ENCODE peak calls at places on chromosomes 11 and 22, in five cellular contexts. One of them, this sample, is unnamed.

GRCh38 chr22:33891455-33891854 is 28.8 kb downstream of the LARGE1 start:
- DNase-seq in CD8-positive, alpha-beta memory T cell: no peak
- DNase-seq in foreskin keratinocyte: no peak
- DNase-seq in A549: no peak
- DNase-seq in pancreas: no peak
- DNase-seq in this sample: no peak

GRCh38 chr22:21701384-21701971 is 34.1 kb downstream of the YPEL1 start:
- DNase-seq in pancreas: no peak
- DNase-seq in CD8-positive, alpha-beta memory T cell: no peak
- DNase-seq in foreskin keratinocyte: no peak
- DNase-seq in A549: no peak
- DNase-seq in this sample: no peak

GRCh38 chr11:76270387-76270786 is 64.1 kb upstream of the WNT11 start:
- DNase-seq in CD8-positive, alpha-beta memory T cell: no peak
- DNase-seq in A549: no peak
- DNase-seq in foreskin keratinocyte: no peak
- DNase-seq in pancreas: no peak
- DNase-seq in this sample: no peak

GRCh38 chr22:47207846-47208554 is 445.6 kb downstream of the TBC1D22A start:
- DNase-seq in CD8-positive, alpha-beta memory T cell: no peak
- DNase-seq in pancreas: no peak
- DNase-seq in foreskin keratinocyte: no peak
- DNase-seq in A549: no peak
- DNase-seq in this sample: no peak

GRCh38 chr22:45302047-45302446 is 7.7 kb upstream of the FAM118A start:
- DNase-seq in A549: peak
- DNase-seq in pancreas: no peak
- DNase-seq in CD8-positive, alpha-beta memory T cell: no peak
- DNase-seq in foreskin keratinocyte: no peak
- DNase-seq in this sample: no peak

GRCh38 chr11:74845978-74846517 is 97.4 kb downstream of the RNF169 start:
- DNase-seq in foreskin keratinocyte: no peak
- DNase-seq in pancreas: no peak
- DNase-seq in CD8-positive, alpha-beta memory T cell: no peak
- DNase-seq in A549: no peak
- DNase-seq in this sample: no peak

GRCh38 chr11:64743591-64744543 is at the start of gene RASGRP2:
- DNase-seq in foreskin keratinocyte: no peak
- DNase-seq in A549: peak
- DNase-seq in pancreas: peak
- DNase-seq in CD8-positive, alpha-beta memory T cell: peak
- DNase-seq in this sample: no peak

GRCh38 chr11:87035976-87036583 is 1.7 kb upstream of the TMEM135 start:
- DNase-seq in foreskin keratinocyte: no peak
- DNase-seq in A549: no peak
- DNase-seq in CD8-positive, alpha-beta memory T cell: no peak
- DNase-seq in pancreas: no peak
- DNase-seq in this sample: no peak

GRCh38 chr11:10067629-10068300 is 226.3 kb downstream of the SBF2 start:
- DNase-seq in A549: no peak
- DNase-seq in CD8-positive, alpha-beta memory T cell: no peak
- DNase-seq in foreskin keratinocyte: no peak
- DNase-seq in pancreas: no peak
- DNase-seq in this sample: no peak

GRCh38 chr11:10075141-10075540 is 218.9 kb downstream of the SBF2 start:
- DNase-seq in A549: no peak
- DNase-seq in pancreas: no peak
- DNase-seq in foreskin keratinocyte: no peak
- DNase-seq in CD8-positive, alpha-beta memory T cell: no peak
- DNase-seq in this sample: no peak

GRCh38 chr11:10076458-10077141 is 217.4 kb downstream of the SBF2 start:
- DNase-seq in A549: peak
- DNase-seq in pancreas: peak
- DNase-seq in CD8-positive, alpha-beta memory T cell: no peak
- DNase-seq in foreskin keratinocyte: no peak
- DNase-seq in this sample: no peak

GRCh38 chr11:10072142-10072541 is 221.9 kb downstream of the SBF2 start:
- DNase-seq in CD8-positive, alpha-beta memory T cell: no peak
- DNase-seq in foreskin keratinocyte: no peak
- DNase-seq in A549: no peak
- DNase-seq in pancreas: no peak
- DNase-seq in this sample: no peak

DNA sequence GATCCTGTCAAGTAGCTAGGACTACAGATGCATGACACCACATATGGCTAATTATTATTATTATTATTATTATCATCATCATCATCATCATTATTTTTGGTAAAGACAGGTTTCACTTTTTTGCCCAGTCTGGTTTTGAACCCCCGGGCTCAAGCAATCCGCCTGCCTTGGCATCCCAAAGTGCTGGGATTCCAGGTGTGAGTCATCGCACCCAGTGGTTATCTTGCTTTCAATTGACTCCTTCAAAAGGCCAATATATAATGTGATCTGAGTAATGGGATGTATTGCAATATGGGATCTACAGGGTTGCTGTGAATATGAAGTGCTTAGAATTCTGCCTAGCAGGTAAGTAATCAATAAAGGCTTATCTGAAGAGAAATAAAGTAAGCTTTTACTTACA is 221.2 kb downstream of the SBF2 start:
- DNase-seq in CD8-positive, alpha-beta memory T cell: no peak
- DNase-seq in pancreas: no peak
- DNase-seq in A549: no peak
- DNase-seq in foreskin keratinocyte: no peak
- DNase-seq in this sample: no peak
- H3K27ac ChIP-seq in CD8-positive, alpha-beta memory T cell: no peak
- H3K27ac ChIP-seq in pancreas: no peak
- H3K27ac ChIP-seq in A549: no peak
- H3K27ac ChIP-seq in foreskin keratinocyte: no peak
- H3K27ac ChIP-seq in this sample: no peak

GRCh38 chr11:45932217-45932616 is 9.8 kb downstream of the LARGE2 start:
- DNase-seq in A549: no peak
- DNase-seq in CD8-positive, alpha-beta memory T cell: no peak
- DNase-seq in foreskin keratinocyte: no peak
- DNase-seq in pancreas: no peak
- DNase-seq in this sample: no peak

GRCh38 chr11:45929486-45930030 is 7.1 kb downstream of the LARGE2 start:
- DNase-seq in A549: no peak
- DNase-seq in foreskin keratinocyte: no peak
- DNase-seq in CD8-positive, alpha-beta memory T cell: no peak
- DNase-seq in pancreas: peak
- DNase-seq in this sample: no peak

GRCh38 chr11:45930031-45930794 is 7.8 kb downstream of the LARGE2 start:
- DNase-seq in pancreas: peak
- DNase-seq in foreskin keratinocyte: no peak
- DNase-seq in A549: no peak
- DNase-seq in CD8-positive, alpha-beta memory T cell: no peak
- DNase-seq in this sample: no peak

GRCh38 chr11:45931739-45932138 is 9.3 kb downstream of the LARGE2 start:
- DNase-seq in pancreas: no peak
- DNase-seq in CD8-positive, alpha-beta memory T cell: no peak
- DNase-seq in foreskin keratinocyte: no peak
- DNase-seq in A549: no peak
- DNase-seq in this sample: no peak

DNA sequence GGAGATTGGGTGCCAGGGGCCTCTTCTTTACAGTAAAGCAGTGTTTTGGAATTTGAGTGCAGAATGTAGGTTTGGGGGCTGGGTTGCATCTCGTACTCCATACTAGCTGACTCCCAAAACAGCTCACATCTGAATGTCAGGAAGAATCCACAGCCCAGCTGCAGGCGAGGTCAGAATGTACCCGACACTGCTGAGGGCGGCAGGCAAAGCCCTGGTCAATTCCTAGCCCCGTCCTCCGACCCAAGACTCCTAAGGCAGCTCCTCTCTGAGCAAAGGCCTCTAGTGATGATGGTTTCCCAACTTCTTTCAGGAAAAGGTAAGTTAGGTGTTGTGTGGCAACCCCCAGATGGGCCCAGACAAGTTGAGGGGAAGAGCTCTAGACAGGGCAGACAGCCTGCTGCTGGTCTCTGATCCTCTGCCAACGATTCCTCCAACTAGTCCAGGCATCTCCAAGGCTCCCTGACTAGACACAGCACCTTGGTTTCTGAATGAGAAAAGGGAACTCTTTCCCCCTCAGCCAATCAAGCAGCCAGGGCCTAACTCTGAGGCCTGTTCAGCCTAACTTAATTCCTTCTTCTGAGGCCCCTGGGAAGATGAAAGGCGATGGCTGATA is 8.6 kb downstream of the LARGE2 start:
- DNase-seq in pancreas: no peak
- DNase-seq in foreskin keratinocyte: peak
- DNase-seq in A549: no peak
- DNase-seq in CD8-positive, alpha-beta memory T cell: no peak
- DNase-seq in this sample: peak
- H3K27ac ChIP-seq in pancreas: no peak
- H3K27ac ChIP-seq in foreskin keratinocyte: peak
- H3K27ac ChIP-seq in A549: no peak
- H3K27ac ChIP-seq in CD8-positive, alpha-beta memory T cell: peak
- H3K27ac ChIP-seq in this sample: peak

DNA sequence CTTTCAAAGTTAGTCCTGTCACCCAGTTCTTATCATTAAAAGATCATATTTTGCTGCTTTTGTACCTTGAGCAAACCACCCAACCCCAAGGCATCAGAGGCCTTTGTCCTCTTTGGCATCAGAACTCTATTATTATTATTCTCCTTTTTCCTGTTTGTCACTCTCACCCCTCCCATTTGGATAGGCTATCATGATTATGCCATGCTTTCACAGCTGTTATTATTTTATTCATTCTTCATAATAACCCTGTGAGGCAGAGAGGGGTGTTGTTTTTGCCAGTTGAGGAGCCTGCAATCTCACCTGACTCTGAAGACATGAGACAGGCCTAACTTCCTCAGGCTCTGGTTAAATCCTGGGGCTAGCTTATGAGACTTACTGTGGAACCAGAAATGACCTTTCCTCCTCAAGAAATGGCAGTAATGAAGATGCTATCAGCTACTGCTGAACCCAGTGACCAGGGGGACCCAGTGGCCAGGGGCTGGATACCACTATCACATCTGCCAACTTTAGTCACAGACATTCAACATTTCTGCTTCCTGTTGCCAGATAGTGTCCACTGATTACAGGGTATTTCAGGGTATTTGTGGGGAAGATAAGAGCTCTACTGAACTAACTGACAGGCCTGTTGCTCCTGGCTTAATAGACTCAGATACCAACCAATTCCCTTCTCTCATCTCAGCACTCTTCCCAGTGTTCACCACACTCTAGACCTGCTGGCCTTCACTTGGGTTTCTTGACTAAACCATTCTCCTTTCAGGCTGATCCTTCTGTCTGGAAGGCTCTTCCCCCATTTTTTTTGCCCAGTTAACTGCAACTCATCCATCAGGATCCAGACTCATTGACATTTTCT is 11.8 kb upstream of the SWAP70 start:
- DNase-seq in foreskin keratinocyte: no peak
- DNase-seq in pancreas: no peak
- DNase-seq in A549: no peak
- DNase-seq in CD8-positive, alpha-beta memory T cell: no peak
- DNase-seq in this sample: no peak
- H3K27ac ChIP-seq in foreskin keratinocyte: no peak
- H3K27ac ChIP-seq in pancreas: no peak
- H3K27ac ChIP-seq in A549: no peak
- H3K27ac ChIP-seq in CD8-positive, alpha-beta memory T cell: no peak
- H3K27ac ChIP-seq in this sample: no peak

GRCh38 chr11:36456136-36456535 is 53.9 kb downstream of the TRAF6 start:
- DNase-seq in A549: no peak
- DNase-seq in foreskin keratinocyte: no peak
- DNase-seq in pancreas: no peak
- DNase-seq in CD8-positive, alpha-beta memory T cell: no peak
- DNase-seq in this sample: no peak
- H3K27ac ChIP-seq in A549: peak
- H3K27ac ChIP-seq in foreskin keratinocyte: no peak
- H3K27ac ChIP-seq in pancreas: no peak
- H3K27ac ChIP-seq in CD8-positive, alpha-beta memory T cell: no peak
- H3K27ac ChIP-seq in this sample: peak

GRCh38 chr11:66698491-66698890 is 20.8 kb upstream of the RBM4B start:
- DNase-seq in pancreas: peak
- DNase-seq in A549: no peak
- DNase-seq in foreskin keratinocyte: no peak
- DNase-seq in CD8-positive, alpha-beta memory T cell: no peak
- DNase-seq in this sample: no peak
- H3K27ac ChIP-seq in pancreas: no peak
- H3K27ac ChIP-seq in A549: no peak
- H3K27ac ChIP-seq in foreskin keratinocyte: no peak
- H3K27ac ChIP-seq in CD8-positive, alpha-beta memory T cell: no peak
- H3K27ac ChIP-seq in this sample: no peak

GRCh38 chr22:37519268-37520195 is at the start of gene CARD10:
- DNase-seq in pancreas: peak
- DNase-seq in foreskin keratinocyte: no peak
- DNase-seq in CD8-positive, alpha-beta memory T cell: no peak
- DNase-seq in A549: no peak
- DNase-seq in this sample: no peak
- H3K27ac ChIP-seq in pancreas: peak
- H3K27ac ChIP-seq in foreskin keratinocyte: peak
- H3K27ac ChIP-seq in CD8-positive, alpha-beta memory T cell: no peak
- H3K27ac ChIP-seq in A549: peak
- H3K27ac ChIP-seq in this sample: peak

GRCh38 chr22:19290400-19291217 is 910 bp downstream of the CLTCL1 start:
- DNase-seq in foreskin keratinocyte: no peak
- DNase-seq in A549: no peak
- DNase-seq in pancreas: peak
- DNase-seq in CD8-positive, alpha-beta memory T cell: no peak
- DNase-seq in this sample: no peak

GRCh38 chr22:19289475-19290161 is 1.9 kb downstream of the CLTCL1 start:
- DNase-seq in foreskin keratinocyte: no peak
- DNase-seq in A549: no peak
- DNase-seq in CD8-positive, alpha-beta memory T cell: no peak
- DNase-seq in pancreas: no peak
- DNase-seq in this sample: peak

GRCh38 chr22:19292262-19293230 is 1.0 kb upstream of the CLTCL1 start:
- DNase-seq in foreskin keratinocyte: peak
- DNase-seq in A549: no peak
- DNase-seq in CD8-positive, alpha-beta memory T cell: no peak
- DNase-seq in pancreas: peak
- DNase-seq in this sample: no peak

GRCh38 chr22:19291580-19292261 is at the start of gene CLTCL1:
- DNase-seq in pancreas: peak
- DNase-seq in foreskin keratinocyte: peak
- DNase-seq in A549: peak
- DNase-seq in CD8-positive, alpha-beta memory T cell: peak
- DNase-seq in this sample: no peak

GRCh38 chr22:19291218-19291579 is 320 bp downstream of the CLTCL1 start:
- DNase-seq in CD8-positive, alpha-beta memory T cell: peak
- DNase-seq in A549: no peak
- DNase-seq in pancreas: peak
- DNase-seq in foreskin keratinocyte: no peak
- DNase-seq in this sample: no peak
- H3K27ac ChIP-seq in CD8-positive, alpha-beta memory T cell: peak
- H3K27ac ChIP-seq in A549: peak
- H3K27ac ChIP-seq in pancreas: no peak
- H3K27ac ChIP-seq in foreskin keratinocyte: peak
- H3K27ac ChIP-seq in this sample: peak

DNA sequence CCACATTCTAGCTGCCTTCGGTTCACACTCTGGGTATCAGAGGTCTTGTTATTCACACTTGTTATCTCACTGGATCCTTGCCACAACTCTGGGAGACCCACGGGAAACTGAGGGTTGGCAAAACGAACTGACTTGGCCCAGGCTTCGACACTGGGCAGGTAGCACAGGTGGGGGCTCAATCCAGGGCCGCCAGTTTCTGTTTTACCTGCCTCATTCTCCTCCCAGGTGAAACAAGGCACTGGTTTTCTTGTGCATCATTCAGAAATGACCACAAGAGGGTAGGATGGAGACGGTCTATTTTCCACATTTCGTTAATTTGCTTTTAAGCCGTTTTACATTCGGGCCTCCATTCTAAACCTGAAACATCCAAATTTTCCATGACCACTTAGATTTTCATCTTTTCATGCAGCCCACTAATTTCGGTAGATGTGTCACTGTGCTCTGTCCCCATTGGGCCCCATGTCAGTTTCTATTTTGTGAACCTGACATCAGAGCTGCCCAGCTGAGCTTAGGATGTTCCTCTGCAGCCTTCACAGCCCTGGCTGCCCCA is 108.1 kb downstream of the KIAA1671 start:
- DNase-seq in A549: no peak
- DNase-seq in CD8-positive, alpha-beta memory T cell: no peak
- DNase-seq in foreskin keratinocyte: no peak
- DNase-seq in pancreas: no peak
- DNase-seq in this sample: no peak
- H3K27ac ChIP-seq in A549: no peak
- H3K27ac ChIP-seq in CD8-positive, alpha-beta memory T cell: no peak
- H3K27ac ChIP-seq in foreskin keratinocyte: no peak
- H3K27ac ChIP-seq in pancreas: no peak
- H3K27ac ChIP-seq in this sample: peak

This sample was measured in epithelial cell of prostate.